ENCODE peak calls at places on chromosomes 6 and 20, in six cellular contexts. W is HCT116; U is upper lobe of right lung; S is fibroblast of the aortic adventitia; Z is CD8-positive, alpha-beta T cell; J is stomach. X is an unnamed sample.

GRCh38 chr20:1841554-1842140 is 53.6 kb upstream of the SIRPA start:
- DNase-seq in S (no peak), U (no peak), W (no peak), J (no peak), Z (no peak), X (no peak)

GRCh38 chr20:49656304-49656703 is 57.4 kb downstream of the B4GALT5 start:
- DNase-seq in U (no peak), S (peak), J (no peak), W (no peak), Z (no peak), X (no peak)

GRCh38 chr6:73803562-73804221 is 107.7 kb downstream of the CD109 start:
- DNase-seq in U (no peak), W (peak), S (peak), J (no peak), Z (no peak), X (peak)

GRCh38 chr6:36353411-36353915 is 16.8 kb upstream of the BNIP5 start:
- DNase-seq in U (no peak), Z (no peak), J (no peak), W (no peak), S (peak), X (peak)

GRCh38 chr6:51462896-51463679 is 624.3 kb downstream of the PKHD1 start:
- DNase-seq in W (no peak), Z (no peak), J (no peak), U (no peak), S (no peak), X (no peak)

GRCh38 chr6:25504661-25505060 is 147.4 kb upstream of the SCGN start:
- DNase-seq in Z (no peak), J (no peak), U (no peak), S (peak), W (peak), X (no peak)

GRCh38 chr6:12010635-12011275 is 1.4 kb upstream of the HIVEP1 start:
- DNase-seq in Z (no peak), W (no peak), J (peak), S (peak), U (peak), X (no peak)

GRCh38 chr6:129073651-129074419 is 190.9 kb downstream of the LAMA2 start:
- DNase-seq in W (no peak), S (peak), J (no peak), Z (no peak), U (no peak), X (no peak)

GRCh38 chr6:35070111-35070510 is 71.0 kb downstream of the TCP11 start:
- DNase-seq in U (no peak), W (no peak), S (no peak), Z (no peak), J (no peak), X (no peak)

GRCh38 chr20:34515484-34516037 is 661 bp upstream of the DYNLRB1 start:
- DNase-seq in Z (peak), U (peak), W (no peak), S (no peak), J (peak), X (no peak)

GRCh38 chr6:30685157-30685976 is 1.1 kb downstream of the PPP1R18 start:
- DNase-seq in J (no peak), W (no peak), S (peak), Z (no peak), U (no peak), X (no peak)
- TF ChIP-seq CTCF in J (no peak), W (peak), S (peak), Z (no peak), U (peak), X (no peak)

GRCh38 chr6:148700713-148701392 is 46.0 kb upstream of the UST start:
- DNase-seq in W (no peak), U (no peak), J (no peak), S (peak), Z (no peak), X (no peak)
- TF ChIP-seq CTCF in W (no peak), U (no peak), J (no peak), S (peak), Z (no peak), X (no peak)

DNA sequence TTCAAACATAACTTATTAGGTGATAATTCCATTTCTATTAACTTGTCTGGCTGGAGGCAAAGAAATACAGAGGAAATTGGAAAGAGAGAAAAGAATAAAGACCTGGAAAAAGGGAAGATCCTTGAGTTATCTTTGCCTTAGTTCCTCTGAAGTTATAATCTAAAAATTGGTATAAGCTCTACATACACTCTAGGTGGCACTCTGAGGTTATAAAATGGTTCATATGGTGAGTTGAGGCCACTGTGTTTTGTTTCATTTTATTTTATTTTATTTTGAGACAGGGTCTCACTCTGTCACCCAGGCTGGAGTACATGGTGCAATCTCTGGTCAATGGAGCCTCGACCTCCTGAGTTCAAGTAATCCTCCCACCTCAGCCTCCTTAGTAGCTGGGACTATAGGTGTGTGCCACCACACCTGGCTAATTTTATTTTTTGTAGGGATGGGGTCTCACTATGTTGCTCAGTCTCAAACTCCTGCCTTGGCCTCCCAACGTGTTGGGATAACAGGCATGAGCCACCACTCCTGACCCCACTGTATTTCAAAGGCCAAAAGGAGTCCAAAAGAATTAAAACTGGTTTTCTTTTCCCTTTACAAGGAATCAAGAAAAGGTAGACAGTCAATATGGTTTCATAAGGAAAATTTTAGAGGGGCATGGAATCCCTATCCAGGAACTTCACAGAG is 19.4 kb downstream of the GPX6 start:
- DNase-seq in J (no peak), W (peak), Z (no peak), S (peak), U (no peak), X (no peak)
- TF ChIP-seq CTCF in J (no peak), W (peak), Z (no peak), S (no peak), U (no peak), X (peak)

GRCh38 chr6:113464536-113464935 is 392.6 kb upstream of the MARCKS start:
- DNase-seq in U (no peak), W (no peak), S (no peak), Z (no peak), J (no peak), X (no peak)

GRCh38 chr6:113457751-113458150 is 399.4 kb upstream of the MARCKS start:
- DNase-seq in J (no peak), U (no peak), W (no peak), S (no peak), Z (no peak), X (no peak)

GRCh38 chr6:113464959-113465358 is 392.2 kb upstream of the MARCKS start:
- DNase-seq in S (peak), J (no peak), W (peak), Z (no peak), U (no peak), X (peak)

GRCh38 chr6:113458368-113459010 is 398.7 kb upstream of the MARCKS start:
- DNase-seq in Z (no peak), U (no peak), S (no peak), W (no peak), J (no peak), X (no peak)

GRCh38 chr6:113461153-113461897 is 395.8 kb upstream of the MARCKS start:
- DNase-seq in Z (no peak), J (no peak), U (no peak), W (no peak), S (peak), X (no peak)
- TF ChIP-seq CTCF in Z (no peak), J (no peak), U (peak), W (peak), S (peak), X (peak)

GRCh38 chr20:8519887-8520286 is 387.8 kb downstream of the PLCB1 start:
- DNase-seq in Z (no peak), U (no peak), J (no peak), S (no peak), W (no peak), X (no peak)
- TF ChIP-seq CTCF in Z (no peak), U (no peak), J (no peak), S (no peak), W (no peak), X (no peak)

DNA sequence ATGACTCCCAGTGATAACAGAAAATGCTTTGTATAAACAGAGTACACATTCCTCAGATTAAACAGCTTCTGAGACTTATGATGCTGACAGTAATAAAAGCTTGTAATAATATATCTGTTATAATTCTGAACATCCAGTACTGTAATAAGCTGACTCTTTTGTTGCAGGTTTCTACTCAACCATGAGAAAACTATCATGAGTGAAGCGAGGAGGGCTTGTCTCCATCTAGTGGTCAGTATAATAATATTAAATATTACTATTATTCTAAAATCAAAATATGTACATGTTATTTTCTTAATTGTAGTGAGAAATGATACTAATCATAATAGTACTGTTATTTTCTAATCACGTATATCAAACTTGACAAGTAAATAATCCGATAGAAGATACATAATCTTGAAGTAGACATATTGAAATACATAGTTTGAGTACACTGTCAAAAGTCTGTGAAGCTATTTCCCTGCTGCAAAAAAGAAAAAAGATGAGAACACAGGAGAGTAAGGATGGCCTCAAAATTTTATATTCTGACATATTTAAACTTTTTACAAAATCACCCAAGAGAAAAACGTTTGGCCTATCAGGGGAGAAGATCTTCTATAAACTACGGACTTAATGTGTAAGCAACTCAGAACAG is 183.1 kb downstream of the MOXD1 start:
- DNase-seq in W (peak), Z (no peak), U (no peak), S (peak), J (no peak), X (no peak)
- TF ChIP-seq CTCF in W (peak), Z (no peak), U (peak), S (peak), J (peak), X (peak)

DNA sequence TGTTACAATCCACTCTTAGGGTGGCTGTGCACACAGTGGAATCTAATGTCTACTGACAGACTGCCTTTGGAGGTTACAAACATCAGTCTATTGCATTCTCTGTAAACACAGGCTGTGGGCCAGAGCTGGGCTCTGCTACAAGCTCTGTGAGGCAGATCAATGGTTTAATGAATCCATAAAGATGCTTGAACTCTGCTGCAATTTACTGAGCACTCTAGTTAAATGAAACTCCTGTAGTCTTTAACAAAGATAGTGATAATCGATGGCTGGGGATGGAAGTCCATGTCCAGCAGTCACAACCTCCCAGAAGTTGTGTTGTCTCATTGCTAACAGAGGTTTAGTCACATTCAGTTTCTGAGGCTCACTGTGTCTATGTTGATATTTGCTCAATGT is 50.5 kb downstream of the SOBP start:
- DNase-seq in S (no peak), J (no peak), W (no peak), Z (no peak), U (no peak), X (no peak)
- TF ChIP-seq CTCF in S (no peak), J (no peak), W (no peak), Z (no peak), U (no peak), X (no peak)